ENCODE peak calls at places on chromosomes 2 and 18, in seven cellular contexts. One of them, this sample, is unnamed.

GRCh38 chr2:99936065-99936464 is 206.3 kb downstream of the AFF3 start:
- DNase-seq in neural crest cell: no peak
- DNase-seq in fibroblast of mammary gland: no peak
- DNase-seq in brain microvascular endothelial cell: no peak
- DNase-seq in H9: no peak
- DNase-seq in heart left ventricle: no peak
- DNase-seq in EL: no peak
- DNase-seq in this sample: no peak

GRCh38 chr2:3229221-3229620 is 148.4 kb downstream of the EIPR1 start:
- DNase-seq in neural crest cell: no peak
- DNase-seq in fibroblast of mammary gland: no peak
- DNase-seq in brain microvascular endothelial cell: no peak
- DNase-seq in H9: no peak
- DNase-seq in heart left ventricle: no peak
- DNase-seq in EL: no peak
- DNase-seq in this sample: no peak

GRCh38 chr18:13366541-13366940 is 148.0 kb downstream of the LDLRAD4 start:
- DNase-seq in neural crest cell: no peak
- DNase-seq in fibroblast of mammary gland: no peak
- DNase-seq in brain microvascular endothelial cell: no peak
- DNase-seq in H9: no peak
- DNase-seq in heart left ventricle: no peak
- DNase-seq in EL: no peak
- DNase-seq in this sample: no peak

GRCh38 chr2:169354244-169354643 is 8.1 kb downstream of the LRP2 start:
- DNase-seq in neural crest cell: peak
- DNase-seq in fibroblast of mammary gland: no peak
- DNase-seq in brain microvascular endothelial cell: no peak
- DNase-seq in H9: no peak
- DNase-seq in heart left ventricle: no peak
- DNase-seq in EL: no peak
- DNase-seq in this sample: no peak

GRCh38 chr18:9707381-9708056 is 582 bp upstream of the RAB31 start:
- DNase-seq in neural crest cell: no peak
- DNase-seq in fibroblast of mammary gland: no peak
- DNase-seq in brain microvascular endothelial cell: no peak
- DNase-seq in H9: no peak
- DNase-seq in heart left ventricle: no peak
- DNase-seq in EL: peak
- DNase-seq in this sample: no peak

GRCh38 chr2:24881623-24882022 is 38.4 kb downstream of the ADCY3 start:
- DNase-seq in neural crest cell: no peak
- DNase-seq in fibroblast of mammary gland: no peak
- DNase-seq in brain microvascular endothelial cell: no peak
- DNase-seq in H9: no peak
- DNase-seq in heart left ventricle: no peak
- DNase-seq in EL: no peak
- DNase-seq in this sample: no peak

GRCh38 chr2:65437392-65438135 is 5.2 kb upstream of the SPRED2 start:
- DNase-seq in neural crest cell: no peak
- DNase-seq in fibroblast of mammary gland: no peak
- DNase-seq in brain microvascular endothelial cell: no peak
- DNase-seq in H9: peak
- DNase-seq in heart left ventricle: no peak
- DNase-seq in EL: no peak
- DNase-seq in this sample: no peak

GRCh38 chr2:99867690-99868089 is 274.7 kb downstream of the AFF3 start:
- DNase-seq in neural crest cell: no peak
- DNase-seq in fibroblast of mammary gland: no peak
- DNase-seq in brain microvascular endothelial cell: peak
- DNase-seq in H9: no peak
- DNase-seq in heart left ventricle: no peak
- DNase-seq in EL: peak
- DNase-seq in this sample: peak

GRCh38 chr2:70061317-70061716 is 26.0 kb upstream of the PCBP1 start:
- DNase-seq in neural crest cell: no peak
- DNase-seq in fibroblast of mammary gland: no peak
- DNase-seq in brain microvascular endothelial cell: no peak
- DNase-seq in H9: no peak
- DNase-seq in heart left ventricle: no peak
- DNase-seq in EL: no peak
- DNase-seq in this sample: no peak

GRCh38 chr2:128365217-128365905 is 46.7 kb upstream of the HS6ST1 start:
- DNase-seq in neural crest cell: no peak
- DNase-seq in fibroblast of mammary gland: peak
- DNase-seq in brain microvascular endothelial cell: no peak
- DNase-seq in H9: no peak
- DNase-seq in heart left ventricle: no peak
- DNase-seq in EL: no peak
- DNase-seq in this sample: no peak

GRCh38 chr2:189347540-189347939 is 93.7 kb upstream of the WDR75 start:
- DNase-seq in neural crest cell: no peak
- DNase-seq in fibroblast of mammary gland: peak
- DNase-seq in brain microvascular endothelial cell: peak
- DNase-seq in H9: no peak
- DNase-seq in heart left ventricle: no peak
- DNase-seq in EL: peak
- DNase-seq in this sample: no peak

GRCh38 chr2:145524836-145525235 is 1004.9 kb upstream of the ZEB2 start:
- DNase-seq in neural crest cell: no peak
- DNase-seq in fibroblast of mammary gland: no peak
- DNase-seq in brain microvascular endothelial cell: no peak
- DNase-seq in H9: no peak
- DNase-seq in heart left ventricle: no peak
- DNase-seq in EL: no peak
- DNase-seq in this sample: no peak

GRCh38 chr2:232219496-232219870 is 159.1 kb upstream of the ALPP start:
- DNase-seq in neural crest cell: no peak
- DNase-seq in fibroblast of mammary gland: no peak
- DNase-seq in brain microvascular endothelial cell: no peak
- DNase-seq in H9: no peak
- DNase-seq in heart left ventricle: no peak
- DNase-seq in EL: no peak
- DNase-seq in this sample: no peak

GRCh38 chr2:219643788-219644398 is 16.5 kb downstream of the SLC4A3 start:
- DNase-seq in neural crest cell: no peak
- DNase-seq in fibroblast of mammary gland: peak
- DNase-seq in brain microvascular endothelial cell: no peak
- DNase-seq in H9: peak
- DNase-seq in heart left ventricle: peak
- DNase-seq in EL: no peak
- DNase-seq in this sample: peak

GRCh38 chr18:61612517-61612916 is 279.3 kb downstream of the CDH20 start:
- DNase-seq in neural crest cell: no peak
- DNase-seq in fibroblast of mammary gland: peak
- DNase-seq in brain microvascular endothelial cell: no peak
- DNase-seq in H9: no peak
- DNase-seq in heart left ventricle: no peak
- DNase-seq in EL: no peak
- DNase-seq in this sample: no peak